ENCODE peak calls at places on chromosomes 7 and 10, in four cellular contexts. P is pancreas, A is fibroblast of mammary gland, G is T-cell. K is an unnamed sample.

GRCh38 chr10:21961847-21962246 is 41.7 kb downstream of the DNAJC1 start:
- DNase-seq in P (no peak), A (no peak), G (no peak), K (no peak)

GRCh38 chr7:132141109-132141508 is 435.2 kb downstream of the PLXNA4 start:
- DNase-seq in P (no peak), A (no peak), G (no peak), K (no peak)

GRCh38 chr10:44005788-44006099 is 357.1 kb upstream of the ZNF32 start:
- DNase-seq in P (no peak), A (no peak), G (no peak), K (no peak)

GRCh38 chr10:8061274-8062211 is 7.1 kb downstream of the GATA3 start:
- DNase-seq in P (no peak), A (no peak), G (peak), K (no peak)

GRCh38 chr7:44969701-44970494 is 8.9 kb downstream of the MYO1G start:
- DNase-seq in P (no peak), A (no peak), G (no peak), K (no peak)

GRCh38 chr7:152050547-152050971 is 25.1 kb downstream of the GALNT11 start:
- DNase-seq in P (no peak), A (peak), G (no peak), K (no peak)

GRCh38 chr10:96585726-96586418 is 940 bp downstream of the TM9SF3 start:
- DNase-seq in P (no peak), A (peak), G (peak), K (no peak)

GRCh38 chr10:86139066-86139657 is 227.4 kb downstream of the GRID1 start:
- DNase-seq in P (peak), A (no peak), G (no peak), K (no peak)

GRCh38 chr10:110737886-110738634 is 93.9 kb downstream of the RBM20 start:
- DNase-seq in P (no peak), A (peak), G (no peak), K (no peak)

K was measured in activated T-helper 2 cell treated with anti-CD3 and anti-CD28 coated beads, Interferon-gamma antibody, Interleukin-2, Interleukin-4, amounts not matched to agents 10 μg/mL and 5 μg/mL and 100 μg/mL, durations not matched to agents 14 hours and 24 hours and 36 hours.